ENCODE peak calls at places on chromosomes 1 and 21, in eight cellular contexts. One of them, this sample, is unnamed.

GRCh38 chr1:213049232-213049631 is 1.8 kb upstream of the RPS6KC1 start:
- DNase-seq in GM23338: no peak
- DNase-seq in PC-9: no peak
- DNase-seq in heart right ventricle: no peak
- DNase-seq in OCI-LY7: no peak
- DNase-seq in tibial artery: no peak
- DNase-seq in brain microvascular endothelial cell: no peak
- DNase-seq in HCT116: no peak
- DNase-seq in this sample: no peak

GRCh38 chr1:150981177-150981804 is 801 bp upstream of the ANXA9 start:
- DNase-seq in GM23338: peak; percentile 92
- DNase-seq in PC-9: peak; percentile 84
- DNase-seq in heart right ventricle: no peak
- DNase-seq in OCI-LY7: peak; percentile 52
- DNase-seq in tibial artery: no peak
- DNase-seq in brain microvascular endothelial cell: no peak
- DNase-seq in HCT116: no peak
- DNase-seq in this sample: peak; percentile 46

GRCh38 chr1:150322310-150322709 is 977 bp downstream of the PRPF3 start:
- DNase-seq in GM23338: no peak
- DNase-seq in PC-9: no peak
- DNase-seq in heart right ventricle: no peak
- DNase-seq in OCI-LY7: no peak
- DNase-seq in tibial artery: no peak
- DNase-seq in brain microvascular endothelial cell: no peak
- DNase-seq in HCT116: no peak
- DNase-seq in this sample: peak; percentile 12

GRCh38 chr21:42556960-42557359 is 43.3 kb downstream of the SLC37A1 start:
- DNase-seq in GM23338: no peak
- DNase-seq in PC-9: no peak
- DNase-seq in heart right ventricle: no peak
- DNase-seq in OCI-LY7: peak; percentile 71
- DNase-seq in tibial artery: peak; percentile 17
- DNase-seq in brain microvascular endothelial cell: no peak
- DNase-seq in HCT116: no peak
- DNase-seq in this sample: no peak

GRCh38 chr1:165153182-165153581 is 203.3 kb downstream of the LMX1A start:
- DNase-seq in GM23338: peak; percentile 36
- DNase-seq in PC-9: no peak
- DNase-seq in heart right ventricle: no peak
- DNase-seq in OCI-LY7: no peak
- DNase-seq in tibial artery: no peak
- DNase-seq in brain microvascular endothelial cell: no peak
- DNase-seq in HCT116: no peak
- DNase-seq in this sample: no peak

GRCh38 chr1:60569189-60569588 is 495.6 kb upstream of the C1orf87 start:
- DNase-seq in GM23338: no peak
- DNase-seq in PC-9: peak; percentile 47
- DNase-seq in heart right ventricle: no peak
- DNase-seq in OCI-LY7: no peak
- DNase-seq in tibial artery: no peak
- DNase-seq in brain microvascular endothelial cell: no peak
- DNase-seq in HCT116: no peak
- DNase-seq in this sample: peak; percentile 99

GRCh38 chr1:159459551-159459950 is 20.0 kb downstream of the OR10J1 start:
- DNase-seq in GM23338: no peak
- DNase-seq in PC-9: no peak
- DNase-seq in heart right ventricle: no peak
- DNase-seq in OCI-LY7: no peak
- DNase-seq in tibial artery: no peak
- DNase-seq in brain microvascular endothelial cell: no peak
- DNase-seq in HCT116: no peak
- DNase-seq in this sample: no peak

GRCh38 chr1:28553229-28553930 is 495 bp downstream of the TRNAU1AP start:
- DNase-seq in GM23338: peak; percentile 68
- DNase-seq in PC-9: peak; percentile 45
- DNase-seq in heart right ventricle: no peak
- DNase-seq in OCI-LY7: peak; percentile 59
- DNase-seq in tibial artery: peak; percentile 24
- DNase-seq in brain microvascular endothelial cell: peak; percentile 34
- DNase-seq in HCT116: no peak
- DNase-seq in this sample: peak; percentile 73

GRCh38 chr1:29850358-29850757 is 614.0 kb downstream of the PTPRU start:
- DNase-seq in GM23338: no peak
- DNase-seq in PC-9: no peak
- DNase-seq in heart right ventricle: no peak
- DNase-seq in OCI-LY7: no peak
- DNase-seq in tibial artery: no peak
- DNase-seq in brain microvascular endothelial cell: no peak
- DNase-seq in HCT116: no peak
- DNase-seq in this sample: no peak
- H3K36me3 ChIP-seq in GM23338: no peaks in the 10 kb centered on the region
- H3K36me3 ChIP-seq in PC-9: no peaks in the 10 kb centered on the region
- H3K36me3 ChIP-seq in heart right ventricle: no peaks in the 10 kb centered on the region
- H3K36me3 ChIP-seq in OCI-LY7: no peaks in the 10 kb centered on the region
- H3K36me3 ChIP-seq in tibial artery: no peaks in the 10 kb centered on the region
- H3K36me3 ChIP-seq in brain microvascular endothelial cell: no peaks in the 10 kb centered on the region
- H3K36me3 ChIP-seq in HCT116: no peaks in the 10 kb centered on the region
- H3K36me3 ChIP-seq in this sample: no peaks in the 10 kb centered on the region

GRCh38 chr21:45152265-45152746 is 77.9 kb downstream of the ADARB1 start:
- DNase-seq in GM23338: peak; percentile 60
- DNase-seq in PC-9: no peak
- DNase-seq in heart right ventricle: no peak
- DNase-seq in OCI-LY7: peak; percentile 77
- DNase-seq in tibial artery: no peak
- DNase-seq in brain microvascular endothelial cell: peak; percentile 61
- DNase-seq in HCT116: no peak
- DNase-seq in this sample: no peak
- TF ChIP-seq CTCF in GM23338: peak; percentile 64
- TF ChIP-seq CTCF in PC-9: no peak
- TF ChIP-seq CTCF in heart right ventricle: peak; percentile 41
- TF ChIP-seq CTCF in OCI-LY7: peak; percentile 75
- TF ChIP-seq CTCF in tibial artery: no peak
- TF ChIP-seq CTCF in brain microvascular endothelial cell: peak; percentile 85
- TF ChIP-seq CTCF in HCT116: no peak
- TF ChIP-seq CTCF in this sample: no peak

GRCh38 chr1:54397980-54398379 is 8.2 kb downstream of the SSBP3 start:
- DNase-seq in GM23338: no peak
- DNase-seq in PC-9: no peak
- DNase-seq in heart right ventricle: no peak
- DNase-seq in OCI-LY7: no peak
- DNase-seq in tibial artery: no peak
- DNase-seq in brain microvascular endothelial cell: no peak
- DNase-seq in HCT116: no peak
- DNase-seq in this sample: no peak
- H3K36me3 ChIP-seq in GM23338: peaks cover 52% of the 10 kb centered on the region
- H3K36me3 ChIP-seq in PC-9: no peaks in the 10 kb centered on the region
- H3K36me3 ChIP-seq in heart right ventricle: no peaks in the 10 kb centered on the region
- H3K36me3 ChIP-seq in OCI-LY7: peaks cover 94% of the 10 kb centered on the region
- H3K36me3 ChIP-seq in tibial artery: peaks cover 59% of the 10 kb centered on the region
- H3K36me3 ChIP-seq in brain microvascular endothelial cell: peaks cover 42% of the 10 kb centered on the region
- H3K36me3 ChIP-seq in HCT116: peaks cover 32% of the 10 kb centered on the region
- H3K36me3 ChIP-seq in this sample: peaks cover 6% of the 10 kb centered on the region

DNA sequence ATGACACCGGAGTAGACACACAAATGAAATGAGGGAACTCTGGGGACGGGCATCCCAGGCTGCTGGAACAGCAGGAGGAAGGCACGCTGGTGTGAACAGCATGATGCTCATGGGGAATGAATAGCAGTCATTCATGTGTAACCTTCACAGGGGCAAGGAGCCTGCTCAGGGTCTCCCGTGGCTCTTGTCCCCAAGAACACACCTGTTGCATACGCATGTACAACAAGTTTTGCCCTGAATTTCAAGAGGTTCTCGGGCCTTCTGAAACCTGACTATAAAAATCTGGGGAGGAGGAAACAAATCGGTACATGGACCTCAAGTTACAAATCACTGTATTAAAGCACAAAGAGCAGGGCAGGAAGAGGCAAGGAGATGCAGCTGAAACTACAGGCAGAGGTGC is 93.4 kb downstream of the RRAGC start:
- DNase-seq in GM23338: no peak
- DNase-seq in PC-9: no peak
- DNase-seq in heart right ventricle: no peak
- DNase-seq in OCI-LY7: no peak
- DNase-seq in tibial artery: no peak
- DNase-seq in brain microvascular endothelial cell: no peak
- DNase-seq in HCT116: no peak
- DNase-seq in this sample: no peak
- TF ChIP-seq CTCF in GM23338: no peak
- TF ChIP-seq CTCF in PC-9: no peak
- TF ChIP-seq CTCF in heart right ventricle: no peak
- TF ChIP-seq CTCF in OCI-LY7: no peak
- TF ChIP-seq CTCF in tibial artery: no peak
- TF ChIP-seq CTCF in brain microvascular endothelial cell: no peak
- TF ChIP-seq CTCF in HCT116: no peak
- TF ChIP-seq CTCF in this sample: no peak